ENCODE peak calls at places on chromosome X, in four cellular contexts. V, J, R and K are unnamed samples.

GRCh38 chrX:136194546-136194945 is 47.2 kb downstream of the FHL1 start:
- DNase-seq in R (no peak), J (no peak), V (no peak), K (no peak)

GRCh38 chrX:103442536-103442901 is 66.2 kb downstream of the BEX3 start:
- DNase-seq in V (no peak), R (no peak), J (peak; percentile 83), K (peak; percentile 61)

GRCh38 chrX:41153453-41153852 is 68.2 kb downstream of the USP9X start:
- DNase-seq in V (no peak), J (peak; percentile 44), R (no peak), K (peak; percentile 67)

GRCh38 chrX:17005712-17006372 is 59.4 kb downstream of the REPS2 start:
- DNase-seq in V (no peak), R (no peak), J (peak; percentile 42), K (peak; percentile 2)

GRCh38 chrX:10177620-10178019 is 20.8 kb downstream of the CLCN4 start:
- DNase-seq in R (no peak), J (peak; percentile 74), V (no peak), K (no peak)

GRCh38 chrX:119693996-119694451 is 1.1 kb upstream of the SEPTIN6 start:
- DNase-seq in R (no peak), J (no peak), V (no peak), K (no peak)

GRCh38 chrX:27619975-27620374 is 29.8 kb downstream of the DCAF8L2 start:
- DNase-seq in R (no peak), V (no peak), J (peak; percentile 7), K (no peak)

GRCh38 chrX:45806410-45807121 is 605.9 kb upstream of the DIPK2B start:
- DNase-seq in R (no peak), V (no peak), J (peak; percentile 97), K (peak; percentile 77)

GRCh38 chrX:52341493-52341892 is 27.3 kb upstream of the XAGE2 start:
- DNase-seq in R (no peak), V (no peak), J (peak; percentile 43), K (no peak)

GRCh38 chrX:2921750-2922149 is 7.4 kb downstream of the ARSD start:
- DNase-seq in R (no peak), V (no peak), J (no peak), K (no peak)

GRCh38 chrX:18294893-18295292 is 59.6 kb downstream of the SCML2 start:
- DNase-seq in V (no peak), R (no peak), J (no peak), K (no peak)

GRCh38 chrX:20521245-20521644 is 254.5 kb upstream of the RPS6KA3 start:
- DNase-seq in V (no peak), J (peak; percentile 76), R (no peak), K (peak; percentile 44)

GRCh38 chrX:15815779-15816452 is 25.6 kb downstream of the ZRSR2 start:
- DNase-seq in R (no peak), V (peak; percentile 8), J (peak; percentile 14), K (peak; percentile 4)

GRCh38 chrX:48956728-48957414 is 536 bp downstream of the OTUD5 start:
- DNase-seq in R (no peak), V (no peak), J (no peak), K (no peak)

GRCh38 chrX:75623535-75623934 is 100.7 kb upstream of the ZDHHC15 start:
- DNase-seq in J (no peak), V (peak; percentile 2), R (no peak), K (no peak)

GRCh38 chrX:136954930-136955329 is 74.4 kb upstream of the RBMX start:
- DNase-seq in J (peak; percentile 55), V (no peak), R (no peak), K (peak; percentile 27)

GRCh38 chrX:39504850-39505259 is 592.9 kb downstream of the BCOR start:
- DNase-seq in J (peak; percentile 15), V (no peak), R (no peak), K (no peak)

GRCh38 chrX:69290327-69290726 is 125.1 kb upstream of the PJA1 start:
- DNase-seq in R (no peak), V (no peak), J (no peak), K (no peak)

GRCh38 chrX:14591976-14592375 is 62.6 kb downstream of the GLRA2 start:
- DNase-seq in V (no peak), J (peak; percentile 36), R (no peak), K (no peak)

GRCh38 chrX:40579139-40579538 is 1.6 kb upstream of the ATP6AP2 start:
- DNase-seq in V (no peak), R (no peak), J (no peak), K (no peak)

GRCh38 chrX:105460366-105460765 is 239.9 kb upstream of the TEX13A start:
- DNase-seq in V (no peak), J (peak; percentile 75), R (no peak), K (no peak)

GRCh38 chrX:82765806-82766205 is 742.3 kb upstream of the POU3F4 start:
- DNase-seq in R (no peak), J (no peak), V (no peak), K (peak; percentile 12)

GRCh38 chrX:16839224-16839851 is 30.8 kb downstream of the RBBP7 start:
- DNase-seq in R (no peak), V (no peak), J (no peak), K (no peak)

GRCh38 chrX:14777484-14777883 is 95.4 kb downstream of the FANCB start:
- DNase-seq in V (no peak), R (no peak), J (peak; percentile 41), K (no peak)

GRCh38 chrX:132622130-132622529 is 133.3 kb upstream of the MBNL3 start:
- DNase-seq in V (no peak), R (no peak), J (peak; percentile 53), K (no peak)

GRCh38 chrX:24343719-24344118 is 16.7 kb upstream of the SUPT20HL1 start:
- DNase-seq in R (no peak), V (no peak), J (no peak), K (no peak)

GRCh38 chrX:41634284-41634683 is 54.5 kb upstream of the GPR34 start:
- DNase-seq in R (no peak), V (no peak), J (peak; percentile 35), K (no peak)

GRCh38 chrX:80335062-80335830 is 85.0 kb upstream of the TENT5D start:
- DNase-seq in R (no peak), J (peak; percentile 14), V (no peak), K (no peak)

GRCh38 chrX:55057691-55058249 is 17.1 kb upstream of the PAGE2B start:
- DNase-seq in V (peak; percentile 23), J (peak; percentile 36), R (no peak), K (peak; percentile 10)

GRCh38 chrX:41178201-41178600 is 93.0 kb downstream of the USP9X start:
- DNase-seq in R (no peak), J (no peak), V (no peak), K (no peak)

GRCh38 chrX:136767104-136767941 is 13.4 kb downstream of the ARHGEF6 start:
- DNase-seq in R (peak; percentile 29), V (peak; percentile 37), J (peak; percentile 49), K (peak; percentile 10)

GRCh38 chrX:20372533-20372932 is 105.8 kb upstream of the RPS6KA3 start:
- DNase-seq in J (no peak), R (no peak), V (no peak), K (no peak)

GRCh38 chrX:8484360-8484759 is 19.7 kb downstream of the VCX3B start:
- DNase-seq in J (no peak), R (no peak), V (no peak), K (no peak)

GRCh38 chrX:111337067-111337466 is 66.8 kb upstream of the CAPN6 start:
- DNase-seq in R (no peak), V (no peak), J (peak; percentile 10), K (no peak)